ENCODE peak calls at places on chromosomes 16 and 17, in four cellular contexts. One of them, this sample, is unnamed.

GRCh38 chr16:55695595-55695994 is 39.8 kb downstream of the SLC6A2 start:
- DNase-seq in body of pancreas: no peak
- DNase-seq in lower leg skin: no peak
- DNase-seq in A549: no peak
- DNase-seq in this sample: no peak

GRCh38 chr17:2563061-2563460 is 30.4 kb upstream of the PAFAH1B1 start:
- DNase-seq in body of pancreas: no peak
- DNase-seq in A549: no peak
- DNase-seq in lower leg skin: no peak
- DNase-seq in this sample: no peak

GRCh38 chr17:47009759-47010594 is 30.9 kb upstream of the RPRML start:
- DNase-seq in A549: no peak
- DNase-seq in body of pancreas: no peak
- DNase-seq in lower leg skin: no peak
- DNase-seq in this sample: no peak

GRCh38 chr17:48441231-48441711 is 11.3 kb upstream of the SKAP1 start:
- DNase-seq in lower leg skin: no peak
- DNase-seq in body of pancreas: no peak
- DNase-seq in A549: no peak
- DNase-seq in this sample: no peak

GRCh38 chr17:29066603-29067002 is 23.7 kb downstream of the PIPOX start:
- DNase-seq in A549: no peak
- DNase-seq in lower leg skin: no peak
- DNase-seq in body of pancreas: no peak
- DNase-seq in this sample: no peak

GRCh38 chr16:67277294-67277998 is 1.9 kb upstream of the PLEKHG4 start:
- DNase-seq in lower leg skin: no peak
- DNase-seq in A549: peak; percentile 80
- DNase-seq in body of pancreas: peak; percentile 60
- DNase-seq in this sample: peak; percentile 40

GRCh38 chr16:78953526-78953925 is 647.0 kb downstream of the MAF start:
- DNase-seq in lower leg skin: peak; percentile 74
- DNase-seq in body of pancreas: no peak
- DNase-seq in A549: no peak
- DNase-seq in this sample: no peak

GRCh38 chr16:49050607-49051006 is 231.0 kb downstream of the CBLN1 start:
- DNase-seq in body of pancreas: no peak
- DNase-seq in lower leg skin: no peak
- DNase-seq in A549: no peak
- DNase-seq in this sample: no peak

GRCh38 chr16:85369741-85370528 is 243.2 kb upstream of the GSE1 start:
- DNase-seq in A549: peak; percentile 79
- DNase-seq in lower leg skin: peak; percentile 93
- DNase-seq in body of pancreas: peak; percentile 46
- DNase-seq in this sample: peak; percentile 73

GRCh38 chr16:89701425-89702406 is at the start of gene SPATA2L:
- DNase-seq in A549: peak; percentile 92
- DNase-seq in lower leg skin: peak; percentile 97
- DNase-seq in body of pancreas: peak; percentile 97
- DNase-seq in this sample: peak; percentile 98
- TF ChIP-seq POLR2A in A549: peak; percentile 60
- TF ChIP-seq POLR2A in lower leg skin: no peak
- TF ChIP-seq POLR2A in body of pancreas: peak; percentile 90
- TF ChIP-seq POLR2A in this sample: peak; percentile 83

GRCh38 chr17:43543300-43543699 is 2.8 kb downstream of the ETV4 start:
- DNase-seq in A549: no peak
- DNase-seq in body of pancreas: no peak
- DNase-seq in lower leg skin: no peak
- DNase-seq in this sample: no peak
- H3K4me3 ChIP-seq in A549: no peak overlapping the region
- H3K4me3 ChIP-seq in body of pancreas: no peak overlapping the region
- H3K4me3 ChIP-seq in lower leg skin: no peak overlapping the region
- H3K4me3 ChIP-seq in this sample: no peak overlapping the region

DNA sequence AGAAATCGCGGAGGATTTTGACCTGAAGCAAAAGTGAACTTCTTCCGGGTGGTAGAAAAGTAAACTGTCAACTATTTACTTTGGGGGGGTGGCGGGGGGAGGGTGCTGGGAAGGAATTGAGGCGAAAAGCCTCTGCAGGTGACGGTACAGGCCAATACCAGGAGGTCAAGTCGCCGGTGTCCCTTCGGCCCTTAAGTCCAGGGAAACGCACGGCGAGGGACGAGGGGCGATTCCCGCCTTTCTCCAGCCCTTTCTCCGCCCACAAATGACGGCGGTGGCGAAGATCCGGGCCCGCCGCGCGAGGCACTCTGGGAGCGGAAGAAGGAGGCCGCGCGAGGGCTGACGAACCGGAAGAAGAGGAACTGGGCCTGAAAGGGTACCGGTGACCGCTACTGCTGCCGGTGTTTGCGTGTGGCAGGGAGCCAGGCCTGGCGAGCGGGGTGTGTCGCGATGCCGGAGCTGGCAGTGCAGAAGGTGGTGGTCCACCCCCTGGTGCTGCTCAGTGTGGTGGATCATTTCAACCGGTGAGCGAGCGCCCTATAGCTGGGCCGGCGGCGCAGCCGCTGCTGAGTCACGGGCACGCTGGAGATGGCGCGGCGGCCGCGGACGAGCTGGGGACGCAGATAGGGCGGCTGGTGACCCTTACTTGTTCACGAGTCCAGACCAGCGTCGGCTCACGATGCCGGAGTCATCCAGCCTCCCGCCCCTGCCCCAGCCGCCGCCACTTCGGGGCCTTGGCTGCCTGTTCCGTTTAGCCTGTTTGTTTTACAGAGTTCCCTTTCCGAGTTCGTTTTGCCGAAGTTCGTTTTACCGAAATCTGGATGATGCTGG is at the start of gene PSMD7:
- DNase-seq in lower leg skin: peak; percentile 98
- DNase-seq in body of pancreas: peak; percentile 92
- DNase-seq in A549: peak; percentile 87
- DNase-seq in this sample: peak; percentile 97
- TF ChIP-seq POLR2A in lower leg skin: no peak
- TF ChIP-seq POLR2A in body of pancreas: peak; percentile 94
- TF ChIP-seq POLR2A in A549: peak; percentile 84
- TF ChIP-seq POLR2A in this sample: peak; percentile 94

DNA sequence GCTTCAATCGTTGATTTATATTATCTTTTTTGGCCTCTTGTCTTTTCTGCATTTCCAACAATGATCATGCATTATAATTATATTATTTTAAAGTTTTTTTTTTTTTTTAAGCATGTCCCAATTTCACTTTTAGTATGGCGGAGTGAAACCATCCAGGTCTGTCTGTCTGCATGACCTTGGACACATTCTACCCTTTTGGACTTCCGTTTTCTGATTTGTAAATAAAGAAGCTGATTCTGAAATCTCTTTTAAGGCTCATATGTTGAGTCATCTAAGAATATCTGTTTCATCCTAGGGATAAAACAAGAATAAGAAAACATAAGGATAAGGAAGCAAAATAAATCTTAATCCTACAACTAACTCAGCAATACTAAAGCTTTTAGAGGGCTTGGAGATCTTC is 195.7 kb upstream of the TOX3 start:
- DNase-seq in body of pancreas: no peak
- DNase-seq in lower leg skin: no peak
- DNase-seq in A549: no peak
- DNase-seq in this sample: no peak
- H3K4me3 ChIP-seq in body of pancreas: no peak overlapping the region
- H3K4me3 ChIP-seq in lower leg skin: no peak overlapping the region
- H3K4me3 ChIP-seq in A549: no peak overlapping the region
- H3K4me3 ChIP-seq in this sample: no peak overlapping the region

DNA sequence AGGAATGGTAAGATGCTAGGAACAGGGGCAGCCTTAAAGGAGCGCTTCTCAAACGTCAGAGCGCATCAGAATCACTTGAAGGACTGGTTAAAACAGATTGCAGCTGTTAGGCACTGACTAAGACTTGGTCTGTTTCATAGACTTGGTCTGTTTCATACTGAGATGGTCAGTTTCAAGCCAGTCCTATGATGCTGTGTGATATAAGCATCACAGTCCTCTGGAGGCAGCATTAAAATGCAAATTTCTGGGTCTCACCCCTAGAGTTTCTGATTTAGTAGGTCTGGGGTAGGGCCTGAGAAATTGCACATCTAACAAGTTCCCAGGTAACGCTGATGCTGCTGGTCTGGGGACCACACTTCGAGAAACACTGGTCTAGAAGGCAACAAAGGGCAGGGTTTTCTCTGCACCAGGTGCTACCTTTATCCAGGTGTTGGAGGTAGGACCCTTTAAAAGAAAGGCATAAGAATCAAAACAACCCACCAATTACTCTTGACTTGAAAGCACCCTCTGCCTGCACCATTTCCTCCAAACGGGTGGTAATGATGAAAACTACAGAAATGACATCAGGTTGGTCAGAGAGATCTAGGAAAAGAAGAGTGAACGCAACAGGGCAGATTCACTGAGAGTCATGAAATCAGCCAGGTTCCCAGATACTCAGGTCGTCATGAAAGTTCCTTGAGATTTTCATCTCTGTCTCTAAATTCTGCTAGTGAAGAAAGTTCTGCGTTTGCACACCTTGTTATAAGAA is 95.1 kb upstream of the RCVRN start:
- DNase-seq in lower leg skin: no peak
- DNase-seq in body of pancreas: no peak
- DNase-seq in A549: no peak
- DNase-seq in this sample: no peak
- TF ChIP-seq POLR2A in lower leg skin: no peak
- TF ChIP-seq POLR2A in body of pancreas: no peak
- TF ChIP-seq POLR2A in A549: no peak
- TF ChIP-seq POLR2A in this sample: no peak

DNA sequence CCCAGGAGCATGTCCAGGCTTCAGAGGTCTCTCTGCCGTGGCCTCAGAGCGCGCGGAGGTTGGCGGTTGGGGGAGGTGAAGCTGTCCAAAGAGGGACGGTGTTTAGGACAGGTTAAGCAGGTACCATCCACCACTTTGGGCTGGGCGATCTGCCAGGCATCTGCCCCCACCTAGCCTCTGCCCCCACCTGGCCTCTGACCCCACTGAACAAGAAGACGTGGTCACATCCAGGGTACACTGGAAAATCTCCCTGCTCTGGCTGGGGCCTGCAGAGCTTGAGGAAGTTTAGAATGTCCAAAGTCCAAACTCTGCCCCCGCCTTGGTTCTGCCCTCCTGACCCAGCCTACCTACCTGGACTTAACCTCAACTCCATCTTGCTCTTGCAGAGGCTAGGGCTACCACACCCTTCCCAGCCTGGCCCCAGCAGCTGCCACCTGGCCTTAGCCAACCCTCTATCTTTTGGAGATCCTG is 1.6 kb downstream of the ITGA3 start:
- DNase-seq in A549: no peak
- DNase-seq in body of pancreas: peak; percentile 22
- DNase-seq in lower leg skin: no peak
- DNase-seq in this sample: no peak
- H3K4me3 ChIP-seq in A549: peak overlapping the region; percentile 77
- H3K4me3 ChIP-seq in body of pancreas: no peak overlapping the region
- H3K4me3 ChIP-seq in lower leg skin: no peak overlapping the region
- H3K4me3 ChIP-seq in this sample: peak overlapping the region; percentile 79

DNA sequence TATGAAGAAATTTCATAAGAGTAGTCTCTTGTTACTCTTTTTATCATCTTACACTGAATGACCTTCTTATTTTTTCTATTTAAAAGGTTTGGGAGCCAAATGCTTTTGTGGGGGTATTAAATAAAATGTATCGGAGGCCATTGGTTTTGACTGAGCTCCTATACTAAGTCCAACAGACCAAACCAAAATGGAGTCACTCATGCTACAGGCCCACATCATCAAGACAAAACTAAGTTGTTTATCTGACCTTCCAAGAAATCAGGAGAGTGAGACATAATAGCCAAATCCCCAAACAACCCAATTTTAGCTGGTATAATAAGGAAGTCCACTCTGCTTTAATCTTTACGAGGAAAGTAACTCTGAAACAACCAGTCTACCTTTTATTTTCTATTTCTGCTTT is 48.1 kb upstream of the ALOX12 start:
- DNase-seq in body of pancreas: no peak
- DNase-seq in lower leg skin: no peak
- DNase-seq in A549: no peak
- DNase-seq in this sample: no peak
- TF ChIP-seq POLR2A in body of pancreas: no peak
- TF ChIP-seq POLR2A in lower leg skin: no peak
- TF ChIP-seq POLR2A in A549: no peak
- TF ChIP-seq POLR2A in this sample: no peak

GRCh38 chr17:4898927-4899326 is 409 bp upstream of the C17orf107 start:
- DNase-seq in A549: no peak
- DNase-seq in body of pancreas: peak; percentile 18
- DNase-seq in lower leg skin: no peak
- DNase-seq in this sample: no peak
- H3K4me3 ChIP-seq in A549: no peak overlapping the region
- H3K4me3 ChIP-seq in body of pancreas: peak overlapping the region; percentile 13
- H3K4me3 ChIP-seq in lower leg skin: no peak overlapping the region
- H3K4me3 ChIP-seq in this sample: peak overlapping the region; percentile 41